ENCODE peak calls at places on chromosomes 1 and 21, in six cellular contexts. G is NCI-H2171 treated with DMSO at 0.1 percent for 48 hours, T is psoas muscle, U is activated T-cell treated with anti-CD3 and anti-CD28 coated beads for 1 hour, L is colonic mucosa, C is NCI-H524 treated with DMSO at 0.1 percent for 48 hours. D is an unnamed sample.

GRCh38 chr1:98057236-98057635 is 136.4 kb upstream of the DPYD start:
- DNase-seq in G (no peak), T (no peak), U (no peak), L (no peak), C (no peak), D (no peak)

GRCh38 chr1:37037675-37038074 is 3.4 kb upstream of the GRIK3 start:
- DNase-seq in G (peak), T (no peak), U (no peak), L (no peak), C (no peak), D (no peak)

GRCh38 chr1:101148987-101149386 is 87.8 kb upstream of the S1PR1 start:
- DNase-seq in G (no peak), T (no peak), U (no peak), L (no peak), C (no peak), D (no peak)

GRCh38 chr1:5685446-5686040 is 306.7 kb downstream of the NPHP4 start:
- DNase-seq in G (no peak), T (no peak), U (no peak), L (no peak), C (no peak), D (no peak)

GRCh38 chr1:53594391-53595180 is 135.4 kb downstream of the DMRTB1 start:
- DNase-seq in G (no peak), T (no peak), U (no peak), L (no peak), C (no peak), D (no peak)

GRCh38 chr1:165629848-165630628 is 996 bp upstream of the MGST3 start:
- DNase-seq in G (peak), T (no peak), U (no peak), L (peak), C (no peak), D (no peak)

GRCh38 chr1:156551866-156552265 is 20.5 kb downstream of the IQGAP3 start:
- DNase-seq in G (no peak), T (no peak), U (no peak), L (no peak), C (no peak), D (no peak)

GRCh38 chr1:88983791-88984552 is 8.5 kb downstream of the KYAT3 start:
- DNase-seq in G (peak), T (no peak), U (no peak), L (no peak), C (no peak), D (peak)

GRCh38 chr1:35282172-35282571 is 13.7 kb downstream of the ZMYM4 start:
- DNase-seq in G (no peak), T (no peak), U (no peak), L (no peak), C (no peak), D (no peak)

GRCh38 chr1:97013904-97014303 is 292.3 kb downstream of the PTBP2 start:
- DNase-seq in G (no peak), T (no peak), U (no peak), L (no peak), C (no peak), D (peak)

GRCh38 chr21:27244356-27244755 is 277.5 kb upstream of the ADAMTS5 start:
- DNase-seq in G (no peak), T (no peak), U (no peak), L (no peak), C (no peak), D (no peak)

GRCh38 chr1:181930187-181930586 is 131.3 kb downstream of the ZNF648 start:
- DNase-seq in G (no peak), T (no peak), U (no peak), L (no peak), C (no peak), D (no peak)

GRCh38 chr21:31136891-31137290 is 98.6 kb upstream of the KRTAP19-8 start:
- DNase-seq in G (peak), T (no peak), U (no peak), L (no peak), C (no peak), D (peak)

GRCh38 chr1:30704271-30704670 is 19.1 kb downstream of the MATN1 start:
- DNase-seq in G (no peak), T (peak), U (no peak), L (peak), C (no peak), D (no peak)

GRCh38 chr1:17629460-17629859 is 90.0 kb downstream of the ARHGEF10L start:
- DNase-seq in G (no peak), T (no peak), U (no peak), L (no peak), C (no peak), D (no peak)

GRCh38 chr1:97632075-97632474 is 288.8 kb downstream of the DPYD start:
- DNase-seq in G (peak), T (no peak), U (no peak), L (no peak), C (peak), D (no peak)

GRCh38 chr1:88398338-88398737 is 285.7 kb upstream of the PKN2 start:
- DNase-seq in G (no peak), T (no peak), U (no peak), L (no peak), C (no peak), D (no peak)

GRCh38 chr21:15121655-15122120 is 56.9 kb upstream of the NRIP1 start:
- DNase-seq in G (no peak), T (peak), U (no peak), L (no peak), C (no peak), D (peak)

GRCh38 chr21:35340273-35340672 is 291.2 kb upstream of the RUNX1 start:
- DNase-seq in G (no peak), T (no peak), U (no peak), L (no peak), C (no peak), D (no peak)

GRCh38 chr1:209400351-209401220 is 182.9 kb upstream of the CAMK1G start:
- DNase-seq in G (no peak), T (no peak), U (no peak), L (no peak), C (no peak), D (no peak)

GRCh38 chr1:183915634-183916510 is 111.0 kb downstream of the RGL1 start:
- DNase-seq in G (peak), T (peak), U (peak), L (peak), C (peak), D (peak)

GRCh38 chr1:224203243-224204016 is 20.4 kb downstream of the DEGS1 start:
- DNase-seq in G (peak), T (peak), U (no peak), L (peak), C (no peak), D (peak)

GRCh38 chr1:31376374-31377134 is 3.7 kb upstream of the FABP3 start:
- DNase-seq in G (peak), T (no peak), U (no peak), L (no peak), C (peak), D (no peak)